ENCODE peak calls at places on chromosomes 16 and 17, in six cellular contexts. One of them, this sample, is unnamed.
A peak's percentile ranks its signal among the peaks of the same experiment; 100 is the strongest.

GRCh38 chr17:68498479-68499326 is 13.5 kb upstream of the PRKAR1A start:
- DNase-seq in lung: no peak
- DNase-seq in kidney: no peak
- DNase-seq in IMR-90: no peak
- DNase-seq in transverse colon: no peak
- DNase-seq in endodermal cell: no peak
- DNase-seq in this sample: no peak

GRCh38 chr17:19833914-19834313 is 33.8 kb downstream of the ULK2 start:
- DNase-seq in lung: no peak
- DNase-seq in kidney: no peak
- DNase-seq in IMR-90: peak; percentile 3
- DNase-seq in transverse colon: no peak
- DNase-seq in endodermal cell: no peak
- DNase-seq in this sample: no peak

GRCh38 chr16:73058616-73059409 is 10.9 kb upstream of the ZFHX3 start:
- DNase-seq in lung: no peak
- DNase-seq in kidney: peak; percentile 86
- DNase-seq in IMR-90: peak; percentile 43
- DNase-seq in transverse colon: no peak
- DNase-seq in endodermal cell: peak; percentile 84
- DNase-seq in this sample: peak; percentile 62

GRCh38 chr16:73268311-73268997 is 220.5 kb upstream of the ZFHX3 start:
- DNase-seq in lung: no peak
- DNase-seq in kidney: no peak
- DNase-seq in IMR-90: peak; percentile 16
- DNase-seq in transverse colon: no peak
- DNase-seq in endodermal cell: peak; percentile 70
- DNase-seq in this sample: peak; percentile 9

GRCh38 chr16:78277374-78277773 is 177.9 kb downstream of the WWOX start:
- DNase-seq in lung: no peak
- DNase-seq in kidney: no peak
- DNase-seq in IMR-90: no peak
- DNase-seq in transverse colon: no peak
- DNase-seq in endodermal cell: peak; percentile 81
- DNase-seq in this sample: no peak

GRCh38 chr17:10631048-10631700 is 25.9 kb downstream of the MYH3 start:
- DNase-seq in lung: no peak
- DNase-seq in kidney: no peak
- DNase-seq in IMR-90: peak; percentile 10
- DNase-seq in transverse colon: peak; percentile 19
- DNase-seq in endodermal cell: peak; percentile 88
- DNase-seq in this sample: no peak

GRCh38 chr17:9266769-9267168 is 245.5 kb downstream of the NTN1 start:
- DNase-seq in lung: no peak
- DNase-seq in kidney: no peak
- DNase-seq in IMR-90: no peak
- DNase-seq in transverse colon: no peak
- DNase-seq in endodermal cell: no peak
- DNase-seq in this sample: no peak

GRCh38 chr17:27984404-27984803 is 58.1 kb upstream of the NLK start:
- DNase-seq in lung: no peak
- DNase-seq in kidney: no peak
- DNase-seq in IMR-90: no peak
- DNase-seq in transverse colon: no peak
- DNase-seq in endodermal cell: no peak
- DNase-seq in this sample: no peak

GRCh38 chr17:9350083-9350482 is 225.5 kb downstream of the STX8 start:
- DNase-seq in lung: no peak
- DNase-seq in kidney: no peak
- DNase-seq in IMR-90: peak; percentile 98
- DNase-seq in transverse colon: no peak
- DNase-seq in endodermal cell: no peak
- DNase-seq in this sample: no peak

GRCh38 chr16:18943414-18943813 is 17.2 kb upstream of the SMG1 start:
- DNase-seq in lung: no peak
- DNase-seq in kidney: no peak
- DNase-seq in IMR-90: no peak
- DNase-seq in transverse colon: no peak
- DNase-seq in endodermal cell: no peak
- DNase-seq in this sample: no peak

GRCh38 chr16:68003031-68003430 is 3.7 kb upstream of the DPEP2 start:
- DNase-seq in lung: no peak
- DNase-seq in kidney: no peak
- DNase-seq in IMR-90: peak; percentile 54
- DNase-seq in transverse colon: no peak
- DNase-seq in endodermal cell: no peak
- DNase-seq in this sample: no peak

GRCh38 chr16:85862476-85863383 is 36.2 kb upstream of the IRF8 start:
- DNase-seq in lung: no peak
- DNase-seq in kidney: no peak
- DNase-seq in IMR-90: no peak
- DNase-seq in transverse colon: no peak
- DNase-seq in endodermal cell: peak; percentile 22
- DNase-seq in this sample: no peak

GRCh38 chr16:88835818-88836217 is 20.9 kb downstream of the GALNS start:
- DNase-seq in lung: no peak
- DNase-seq in kidney: no peak
- DNase-seq in IMR-90: no peak
- DNase-seq in transverse colon: no peak
- DNase-seq in endodermal cell: no peak
- DNase-seq in this sample: no peak

GRCh38 chr16:27303256-27304100 is 10.3 kb upstream of the IL4R start:
- DNase-seq in lung: no peak
- DNase-seq in kidney: no peak
- DNase-seq in IMR-90: no peak
- DNase-seq in transverse colon: no peak
- DNase-seq in endodermal cell: peak; percentile 31
- DNase-seq in this sample: no peak

GRCh38 chr17:4028436-4028835 is 64.2 kb upstream of the ATP2A3 start:
- DNase-seq in lung: no peak
- DNase-seq in kidney: no peak
- DNase-seq in IMR-90: no peak
- DNase-seq in transverse colon: no peak
- DNase-seq in endodermal cell: no peak
- DNase-seq in this sample: no peak
- H3K9me3 ChIP-seq in lung: peaks cover 9% of the 10 kb centered on the region
- H3K9me3 ChIP-seq in kidney: peaks cover 15% of the 10 kb centered on the region
- H3K9me3 ChIP-seq in IMR-90: peaks cover 37% of the 10 kb centered on the region
- H3K9me3 ChIP-seq in transverse colon: peaks cover 9% of the 10 kb centered on the region
- H3K9me3 ChIP-seq in endodermal cell: peaks cover 62% of the 10 kb centered on the region
- H3K9me3 ChIP-seq in this sample: peaks cover 2% of the 10 kb centered on the region

GRCh38 chr17:76677406-76677805 is 33.4 kb downstream of the MXRA7 start:
- DNase-seq in lung: no peak
- DNase-seq in kidney: peak; percentile 54
- DNase-seq in IMR-90: no peak
- DNase-seq in transverse colon: no peak
- DNase-seq in endodermal cell: peak; percentile 28
- DNase-seq in this sample: no peak
- H3K27ac ChIP-seq in lung: no peak overlapping the region
- H3K27ac ChIP-seq in kidney: no peak overlapping the region
- H3K27ac ChIP-seq in IMR-90: no peak overlapping the region
- H3K27ac ChIP-seq in transverse colon: peak overlapping the region; percentile 78
- H3K27ac ChIP-seq in endodermal cell: no peak overlapping the region
- H3K27ac ChIP-seq in this sample: no peak overlapping the region

DNA sequence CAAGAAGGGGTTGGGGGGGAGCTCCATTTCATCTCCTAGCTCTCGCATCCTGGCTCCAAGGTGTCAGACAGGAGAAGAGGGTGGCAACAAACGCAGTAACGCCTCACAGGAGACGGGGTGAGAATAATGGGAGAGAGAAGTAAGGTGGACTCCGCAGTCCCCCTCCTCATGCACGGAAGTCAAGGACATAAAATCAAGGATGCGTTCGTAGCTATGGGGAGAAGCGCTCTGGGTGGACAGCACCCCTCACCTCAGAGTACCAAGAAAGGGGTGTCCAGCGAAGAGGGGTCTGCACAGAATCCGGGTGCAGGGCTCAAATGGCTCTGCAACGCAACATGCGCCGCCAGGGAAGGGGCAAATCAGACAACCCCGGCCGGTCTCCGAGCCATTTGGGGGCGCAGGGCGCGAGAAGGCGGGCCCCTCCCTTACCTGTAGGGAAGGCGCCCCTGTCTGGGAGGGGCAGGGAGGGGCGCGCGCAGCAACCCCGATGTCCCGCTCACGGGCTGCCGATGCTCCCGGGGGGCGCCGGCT is 551 bp downstream of the HDAC5 start:
- DNase-seq in lung: no peak
- DNase-seq in kidney: no peak
- DNase-seq in IMR-90: no peak
- DNase-seq in transverse colon: peak; percentile 25
- DNase-seq in endodermal cell: peak; percentile 79
- DNase-seq in this sample: no peak
- H3K36me3 ChIP-seq in lung: peaks cover 1% of the 10 kb centered on the region
- H3K36me3 ChIP-seq in kidney: no peaks in the 10 kb centered on the region
- H3K36me3 ChIP-seq in IMR-90: no peaks in the 10 kb centered on the region
- H3K36me3 ChIP-seq in transverse colon: no peaks in the 10 kb centered on the region
- H3K36me3 ChIP-seq in endodermal cell: peaks cover 4% of the 10 kb centered on the region
- H3K36me3 ChIP-seq in this sample: no peaks in the 10 kb centered on the region

GRCh38 chr17:6660101-6660500 is 8.5 kb downstream of the C17orf100 start:
- DNase-seq in lung: no peak
- DNase-seq in kidney: no peak
- DNase-seq in IMR-90: no peak
- DNase-seq in transverse colon: no peak
- DNase-seq in endodermal cell: peak; percentile 41
- DNase-seq in this sample: no peak
- H3K9me3 ChIP-seq in lung: no peaks in the 10 kb centered on the region
- H3K9me3 ChIP-seq in kidney: no peaks in the 10 kb centered on the region
- H3K9me3 ChIP-seq in IMR-90: no peaks in the 10 kb centered on the region
- H3K9me3 ChIP-seq in transverse colon: no peaks in the 10 kb centered on the region
- H3K9me3 ChIP-seq in endodermal cell: no peaks in the 10 kb centered on the region
- H3K9me3 ChIP-seq in this sample: no peaks in the 10 kb centered on the region